ENCODE peak calls at places on chromosomes 3 and 15, in seven cellular contexts. One of them, this sample, is unnamed.

GRCh38 chr3:124032881-124033359 is 41.0 kb upstream of the ROPN1 start:
- DNase-seq in GM12878: no peak
- DNase-seq in lower leg skin: peak; percentile 62
- DNase-seq in fibroblast of the aortic adventitia: peak; percentile 65
- DNase-seq in cardiac fibroblast: peak; percentile 81
- DNase-seq in AG09309: peak; percentile 17
- DNase-seq in lower lobe of right lung: peak; percentile 81
- DNase-seq in this sample: peak; percentile 97

GRCh38 chr3:188212308-188212969 is 58.5 kb downstream of the LPP start:
- DNase-seq in GM12878: no peak
- DNase-seq in lower leg skin: no peak
- DNase-seq in fibroblast of the aortic adventitia: peak; percentile 64
- DNase-seq in cardiac fibroblast: peak; percentile 79
- DNase-seq in AG09309: no peak
- DNase-seq in lower lobe of right lung: no peak
- DNase-seq in this sample: peak; percentile 80

GRCh38 chr15:39438795-39439577 is 141.9 kb upstream of the THBS1 start:
- DNase-seq in GM12878: no peak
- DNase-seq in lower leg skin: no peak
- DNase-seq in fibroblast of the aortic adventitia: no peak
- DNase-seq in cardiac fibroblast: no peak
- DNase-seq in AG09309: no peak
- DNase-seq in lower lobe of right lung: peak; percentile 46
- DNase-seq in this sample: no peak

GRCh38 chr15:61084944-61085367 is 144.1 kb downstream of the RORA start:
- DNase-seq in GM12878: no peak
- DNase-seq in lower leg skin: no peak
- DNase-seq in fibroblast of the aortic adventitia: no peak
- DNase-seq in cardiac fibroblast: peak; percentile 11
- DNase-seq in AG09309: no peak
- DNase-seq in lower lobe of right lung: no peak
- DNase-seq in this sample: peak; percentile 61

GRCh38 chr3:64414043-64414442 is 188.8 kb upstream of the PRICKLE2 start:
- DNase-seq in GM12878: peak; percentile 9
- DNase-seq in lower leg skin: no peak
- DNase-seq in fibroblast of the aortic adventitia: no peak
- DNase-seq in cardiac fibroblast: no peak
- DNase-seq in AG09309: no peak
- DNase-seq in lower lobe of right lung: no peak
- DNase-seq in this sample: no peak

GRCh38 chr15:101156509-101157159 is 95.2 kb downstream of the CHSY1 start:
- DNase-seq in GM12878: peak; percentile 84
- DNase-seq in lower leg skin: no peak
- DNase-seq in fibroblast of the aortic adventitia: peak; percentile 37
- DNase-seq in cardiac fibroblast: peak; percentile 80
- DNase-seq in AG09309: peak; percentile 59
- DNase-seq in lower lobe of right lung: peak; percentile 10
- DNase-seq in this sample: no peak

GRCh38 chr3:136070953-136071949 is 105.7 kb downstream of the PPP2R3A start:
- DNase-seq in GM12878: no peak
- DNase-seq in lower leg skin: no peak
- DNase-seq in fibroblast of the aortic adventitia: peak; percentile 66
- DNase-seq in cardiac fibroblast: peak; percentile 25
- DNase-seq in AG09309: no peak
- DNase-seq in lower lobe of right lung: no peak
- DNase-seq in this sample: peak; percentile 49

GRCh38 chr15:44536298-44536961 is 517 bp upstream of the EIF3J start:
- DNase-seq in GM12878: no peak
- DNase-seq in lower leg skin: peak; percentile 84
- DNase-seq in fibroblast of the aortic adventitia: peak; percentile 73
- DNase-seq in cardiac fibroblast: peak; percentile 75
- DNase-seq in AG09309: peak; percentile 64
- DNase-seq in lower lobe of right lung: peak; percentile 91
- DNase-seq in this sample: peak; percentile 97

GRCh38 chr15:68623301-68623892 is 44.6 kb downstream of the CORO2B start:
- DNase-seq in GM12878: no peak
- DNase-seq in lower leg skin: no peak
- DNase-seq in fibroblast of the aortic adventitia: peak; percentile 64
- DNase-seq in cardiac fibroblast: no peak
- DNase-seq in AG09309: no peak
- DNase-seq in lower lobe of right lung: no peak
- DNase-seq in this sample: peak; percentile 59

GRCh38 chr15:89999676-90000174 is 1.4 kb upstream of the ZNF710 start:
- DNase-seq in GM12878: no peak
- DNase-seq in lower leg skin: no peak
- DNase-seq in fibroblast of the aortic adventitia: peak; percentile 34
- DNase-seq in cardiac fibroblast: peak; percentile 22
- DNase-seq in AG09309: no peak
- DNase-seq in lower lobe of right lung: peak; percentile 65
- DNase-seq in this sample: peak; percentile 85

GRCh38 chr3:134796313-134797079 is 1.4 kb downstream of the EPHB1 start:
- DNase-seq in GM12878: no peak
- DNase-seq in lower leg skin: no peak
- DNase-seq in fibroblast of the aortic adventitia: peak; percentile 24
- DNase-seq in cardiac fibroblast: peak; percentile 14
- DNase-seq in AG09309: no peak
- DNase-seq in lower lobe of right lung: no peak
- DNase-seq in this sample: peak; percentile 82

GRCh38 chr15:81362790-81363189 is 11.2 kb downstream of the TMC3 start:
- DNase-seq in GM12878: no peak
- DNase-seq in lower leg skin: no peak
- DNase-seq in fibroblast of the aortic adventitia: peak; percentile 7
- DNase-seq in cardiac fibroblast: no peak
- DNase-seq in AG09309: no peak
- DNase-seq in lower lobe of right lung: no peak
- DNase-seq in this sample: no peak

GRCh38 chr3:49022751-49023171 is 840 bp downstream of the NDUFAF3 start:
- DNase-seq in GM12878: no peak
- DNase-seq in lower leg skin: no peak
- DNase-seq in fibroblast of the aortic adventitia: no peak
- DNase-seq in cardiac fibroblast: no peak
- DNase-seq in AG09309: no peak
- DNase-seq in lower lobe of right lung: peak; percentile 51
- DNase-seq in this sample: peak; percentile 65

GRCh38 chr15:101361418-101361817 is 66.4 kb upstream of the SNRPA1 start:
- DNase-seq in GM12878: no peak
- DNase-seq in lower leg skin: no peak
- DNase-seq in fibroblast of the aortic adventitia: no peak
- DNase-seq in cardiac fibroblast: no peak
- DNase-seq in AG09309: no peak
- DNase-seq in lower lobe of right lung: no peak
- DNase-seq in this sample: no peak

GRCh38 chr3:8413337-8413926 is 88.2 kb upstream of the LMCD1 start:
- DNase-seq in GM12878: no peak
- DNase-seq in lower leg skin: no peak
- DNase-seq in fibroblast of the aortic adventitia: no peak
- DNase-seq in cardiac fibroblast: no peak
- DNase-seq in AG09309: no peak
- DNase-seq in lower lobe of right lung: no peak
- DNase-seq in this sample: no peak

GRCh38 chr3:188904670-188905069 is 267.1 kb upstream of the TPRG1 start:
- DNase-seq in GM12878: no peak
- DNase-seq in lower leg skin: no peak
- DNase-seq in fibroblast of the aortic adventitia: peak; percentile 63
- DNase-seq in cardiac fibroblast: peak; percentile 87
- DNase-seq in AG09309: peak; percentile 29
- DNase-seq in lower lobe of right lung: no peak
- DNase-seq in this sample: no peak

GRCh38 chr3:52724511-52724910 is 18.6 kb downstream of the SPCS1 start:
- DNase-seq in GM12878: no peak
- DNase-seq in lower leg skin: no peak
- DNase-seq in fibroblast of the aortic adventitia: no peak
- DNase-seq in cardiac fibroblast: no peak
- DNase-seq in AG09309: no peak
- DNase-seq in lower lobe of right lung: no peak
- DNase-seq in this sample: no peak

GRCh38 chr15:42344763-42345162 is 14.5 kb upstream of the CAPN3 start:
- DNase-seq in GM12878: no peak
- DNase-seq in lower leg skin: no peak
- DNase-seq in fibroblast of the aortic adventitia: peak; percentile 91
- DNase-seq in cardiac fibroblast: peak; percentile 96
- DNase-seq in AG09309: peak; percentile 70
- DNase-seq in lower lobe of right lung: no peak
- DNase-seq in this sample: no peak

GRCh38 chr15:91855684-91856553 is 2.4 kb downstream of the SLCO3A1 start:
- DNase-seq in GM12878: peak; percentile 33
- DNase-seq in lower leg skin: no peak
- DNase-seq in fibroblast of the aortic adventitia: no peak
- DNase-seq in cardiac fibroblast: no peak
- DNase-seq in AG09309: no peak
- DNase-seq in lower lobe of right lung: peak; percentile 61
- DNase-seq in this sample: peak; percentile 95

GRCh38 chr3:152499796-152500385 is 231.2 kb downstream of the MBNL1 start:
- DNase-seq in GM12878: no peak
- DNase-seq in lower leg skin: no peak
- DNase-seq in fibroblast of the aortic adventitia: no peak
- DNase-seq in cardiac fibroblast: no peak
- DNase-seq in AG09309: no peak
- DNase-seq in lower lobe of right lung: no peak
- DNase-seq in this sample: no peak

GRCh38 chr15:31364301-31365031 is 37.8 kb downstream of the KLF13 start:
- DNase-seq in GM12878: no peak
- DNase-seq in lower leg skin: no peak
- DNase-seq in fibroblast of the aortic adventitia: no peak
- DNase-seq in cardiac fibroblast: no peak
- DNase-seq in AG09309: no peak
- DNase-seq in lower lobe of right lung: no peak
- DNase-seq in this sample: peak; percentile 63

GRCh38 chr15:35674873-35675781 is 129.2 kb upstream of the DPH6 start:
- DNase-seq in GM12878: peak; percentile 12
- DNase-seq in lower leg skin: no peak
- DNase-seq in fibroblast of the aortic adventitia: peak; percentile 34
- DNase-seq in cardiac fibroblast: peak; percentile 74
- DNase-seq in AG09309: peak; percentile 33
- DNase-seq in lower lobe of right lung: no peak
- DNase-seq in this sample: no peak

GRCh38 chr3:9681011-9681722 is 22.5 kb upstream of the CPNE9 start:
- DNase-seq in GM12878: no peak
- DNase-seq in lower leg skin: no peak
- DNase-seq in fibroblast of the aortic adventitia: no peak
- DNase-seq in cardiac fibroblast: no peak
- DNase-seq in AG09309: no peak
- DNase-seq in lower lobe of right lung: no peak
- DNase-seq in this sample: no peak

GRCh38 chr3:9676780-9677179 is 26.9 kb upstream of the CPNE9 start:
- DNase-seq in GM12878: no peak
- DNase-seq in lower leg skin: no peak
- DNase-seq in fibroblast of the aortic adventitia: no peak
- DNase-seq in cardiac fibroblast: peak; percentile 32
- DNase-seq in AG09309: no peak
- DNase-seq in lower lobe of right lung: no peak
- DNase-seq in this sample: no peak

GRCh38 chr3:9679476-9680097 is 24.0 kb upstream of the CPNE9 start:
- DNase-seq in GM12878: no peak
- DNase-seq in lower leg skin: no peak
- DNase-seq in fibroblast of the aortic adventitia: no peak
- DNase-seq in cardiac fibroblast: no peak
- DNase-seq in AG09309: no peak
- DNase-seq in lower lobe of right lung: no peak
- DNase-seq in this sample: no peak

GRCh38 chr3:9681723-9682081 is 21.9 kb upstream of the CPNE9 start:
- DNase-seq in GM12878: no peak
- DNase-seq in lower leg skin: no peak
- DNase-seq in fibroblast of the aortic adventitia: no peak
- DNase-seq in cardiac fibroblast: no peak
- DNase-seq in AG09309: no peak
- DNase-seq in lower lobe of right lung: no peak
- DNase-seq in this sample: no peak

GRCh38 chr3:9678493-9678892 is 25.1 kb upstream of the CPNE9 start:
- DNase-seq in GM12878: no peak
- DNase-seq in lower leg skin: no peak
- DNase-seq in fibroblast of the aortic adventitia: no peak
- DNase-seq in cardiac fibroblast: no peak
- DNase-seq in AG09309: no peak
- DNase-seq in lower lobe of right lung: no peak
- DNase-seq in this sample: no peak
- H3K4me3 ChIP-seq in GM12878: no peak overlapping the region
- H3K4me3 ChIP-seq in lower leg skin: no peak overlapping the region
- H3K4me3 ChIP-seq in fibroblast of the aortic adventitia: no peak overlapping the region
- H3K4me3 ChIP-seq in cardiac fibroblast: no peak overlapping the region
- H3K4me3 ChIP-seq in AG09309: no peak overlapping the region
- H3K4me3 ChIP-seq in lower lobe of right lung: no peak overlapping the region
- H3K4me3 ChIP-seq in this sample: no peak overlapping the region

GRCh38 chr3:130932979-130933378 is 39.1 kb downstream of the ATP2C1 start:
- DNase-seq in GM12878: no peak
- DNase-seq in lower leg skin: no peak
- DNase-seq in fibroblast of the aortic adventitia: no peak
- DNase-seq in cardiac fibroblast: no peak
- DNase-seq in AG09309: no peak
- DNase-seq in lower lobe of right lung: no peak
- DNase-seq in this sample: no peak

GRCh38 chr3:130926504-130926903 is 32.6 kb downstream of the ATP2C1 start:
- DNase-seq in GM12878: no peak
- DNase-seq in lower leg skin: no peak
- DNase-seq in fibroblast of the aortic adventitia: no peak
- DNase-seq in cardiac fibroblast: no peak
- DNase-seq in AG09309: no peak
- DNase-seq in lower lobe of right lung: no peak
- DNase-seq in this sample: no peak

GRCh38 chr3:130925628-130926027 is 31.7 kb downstream of the ATP2C1 start:
- DNase-seq in GM12878: peak; percentile 56
- DNase-seq in lower leg skin: no peak
- DNase-seq in fibroblast of the aortic adventitia: peak; percentile 35
- DNase-seq in cardiac fibroblast: peak; percentile 82
- DNase-seq in AG09309: no peak
- DNase-seq in lower lobe of right lung: no peak
- DNase-seq in this sample: no peak

GRCh38 chr3:130933801-130934345 is 40.0 kb downstream of the ATP2C1 start:
- DNase-seq in GM12878: no peak
- DNase-seq in lower leg skin: no peak
- DNase-seq in fibroblast of the aortic adventitia: peak; percentile 39
- DNase-seq in cardiac fibroblast: no peak
- DNase-seq in AG09309: no peak
- DNase-seq in lower lobe of right lung: no peak
- DNase-seq in this sample: no peak

GRCh38 chr3:130929827-130930226 is 35.9 kb downstream of the ATP2C1 start:
- DNase-seq in GM12878: no peak
- DNase-seq in lower leg skin: no peak
- DNase-seq in fibroblast of the aortic adventitia: no peak
- DNase-seq in cardiac fibroblast: no peak
- DNase-seq in AG09309: no peak
- DNase-seq in lower lobe of right lung: no peak
- DNase-seq in this sample: no peak
- TF ChIP-seq CTCF in GM12878: no peak
- TF ChIP-seq CTCF in lower leg skin: no peak
- TF ChIP-seq CTCF in fibroblast of the aortic adventitia: no peak
- TF ChIP-seq CTCF in cardiac fibroblast: no peak
- TF ChIP-seq CTCF in AG09309: no peak
- TF ChIP-seq CTCF in lower lobe of right lung: no peak
- TF ChIP-seq CTCF in this sample: no peak

GRCh38 chr15:94287794-94288246 is 56.5 kb downstream of the MCTP2 start:
- DNase-seq in GM12878: peak; percentile 66
- DNase-seq in lower leg skin: no peak
- DNase-seq in fibroblast of the aortic adventitia: no peak
- DNase-seq in cardiac fibroblast: no peak
- DNase-seq in AG09309: no peak
- DNase-seq in lower lobe of right lung: no peak
- DNase-seq in this sample: no peak
- H3K4me3 ChIP-seq in GM12878: no peak overlapping the region
- H3K4me3 ChIP-seq in lower leg skin: no peak overlapping the region
- H3K4me3 ChIP-seq in fibroblast of the aortic adventitia: no peak overlapping the region
- H3K4me3 ChIP-seq in cardiac fibroblast: no peak overlapping the region
- H3K4me3 ChIP-seq in AG09309: no peak overlapping the region
- H3K4me3 ChIP-seq in lower lobe of right lung: no peak overlapping the region
- H3K4me3 ChIP-seq in this sample: no peak overlapping the region

GRCh38 chr3:39406368-39407258 is at the start of gene RPSA:
- DNase-seq in GM12878: peak; percentile 93
- DNase-seq in lower leg skin: peak; percentile 97
- DNase-seq in fibroblast of the aortic adventitia: peak; percentile 97
- DNase-seq in cardiac fibroblast: peak; percentile 98
- DNase-seq in AG09309: peak; percentile 88
- DNase-seq in lower lobe of right lung: peak; percentile 98
- DNase-seq in this sample: peak; percentile 98
- TF ChIP-seq CTCF in GM12878: peak; percentile 55
- TF ChIP-seq CTCF in lower leg skin: no peak
- TF ChIP-seq CTCF in fibroblast of the aortic adventitia: peak; percentile 23
- TF ChIP-seq CTCF in cardiac fibroblast: no peak
- TF ChIP-seq CTCF in AG09309: no peak
- TF ChIP-seq CTCF in lower lobe of right lung: peak; percentile 45
- TF ChIP-seq CTCF in this sample: peak; percentile 53